ENCODE peak calls at places on chromosome 10, in eight cellular contexts. G is HepG2, N is HCT116, L is psoas muscle, D is lower leg skin, Y is iPS DF 19.7, I is HT-29, Q is NCI-H1436. J is an unnamed sample.

GRCh38 chr10:29239569-29240472 is 49.0 kb upstream of the LYZL1 start:
- DNase-seq in N (peak; percentile 43), D (no peak), I (peak; percentile 64), Q (no peak), Y (peak; percentile 33), L (no peak), G (peak; percentile 57), J (no peak)

GRCh38 chr10:102559764-102560163 is 56.0 kb downstream of the SUFU start:
- DNase-seq in N (no peak), L (no peak), D (no peak), Q (no peak), I (no peak), G (no peak), Y (no peak), J (no peak)

GRCh38 chr10:68735119-68735518 is 14.1 kb downstream of the CCAR1 start:
- DNase-seq in I (no peak), Q (no peak), L (no peak), D (no peak), N (no peak), Y (no peak), G (no peak), J (no peak)

GRCh38 chr10:7230956-7231355 is 179.9 kb downstream of the SFMBT2 start:
- DNase-seq in Y (no peak), D (no peak), G (no peak), L (no peak), I (no peak), N (no peak), Q (no peak), J (no peak)

GRCh38 chr10:62381385-62382102 is 7.4 kb downstream of the ZNF365 start:
- DNase-seq in D (no peak), N (no peak), Q (no peak), Y (no peak), G (no peak), I (peak; percentile 59), L (no peak), J (no peak)

GRCh38 chr10:59968705-59969104 is 62.3 kb upstream of the CCDC6 start:
- DNase-seq in Q (no peak), Y (no peak), I (peak; percentile 66), L (no peak), N (no peak), G (no peak), D (no peak), J (no peak)

GRCh38 chr10:70132098-70133029 is at the start of gene AIFM2:
- DNase-seq in L (peak; percentile 89), Y (no peak), D (peak; percentile 72), N (peak; percentile 40), G (peak; percentile 80), Q (peak; percentile 59), I (peak; percentile 79), J (no peak)

GRCh38 chr10:6748029-6748428 is 168.0 kb upstream of the PRKCQ start:
- DNase-seq in D (no peak), I (no peak), Q (no peak), N (no peak), G (no peak), L (no peak), Y (no peak), J (no peak)

GRCh38 chr10:106898441-106898840 is 266.1 kb downstream of the SORCS1 start:
- DNase-seq in Q (no peak), Y (no peak), N (no peak), G (no peak), D (no peak), L (no peak), I (no peak), J (no peak)

GRCh38 chr10:120514035-120514620 is 57.1 kb downstream of the PLPP4 start:
- DNase-seq in I (peak; percentile 59), D (no peak), Q (no peak), G (peak; percentile 24), Y (peak; percentile 35), N (no peak), L (no peak), J (no peak)

GRCh38 chr10:86153751-86154150 is 212.8 kb downstream of the GRID1 start:
- DNase-seq in N (no peak), G (no peak), L (no peak), I (no peak), Q (no peak), Y (no peak), D (no peak), J (no peak)

GRCh38 chr10:24617771-24618396 is 105.8 kb downstream of the ARHGAP21 start:
- DNase-seq in N (peak; percentile 45), D (no peak), I (peak; percentile 82), G (peak; percentile 50), L (peak; percentile 66), Y (peak; percentile 33), Q (peak; percentile 31), J (no peak)

GRCh38 chr10:42970451-42971250 is 106.2 kb upstream of the RET start:
- DNase-seq in Q (no peak), G (no peak), Y (no peak), L (no peak), I (no peak), N (no peak), D (peak; percentile 10), J (no peak)

GRCh38 chr10:111281516-111281915 is 204.7 kb downstream of the ADRA2A start:
- DNase-seq in Y (no peak), L (no peak), G (peak; percentile 3), D (no peak), Q (no peak), N (peak; percentile 4), I (peak; percentile 52), J (no peak)

GRCh38 chr10:12041766-12042408 is 722 bp downstream of the UPF2 start:
- DNase-seq in D (no peak), N (no peak), Q (no peak), L (no peak), G (peak; percentile 33), I (peak; percentile 61), Y (no peak), J (no peak)

GRCh38 chr10:36712695-36713094 is 412.7 kb upstream of the ANKRD30A start:
- DNase-seq in L (no peak), Q (no peak), Y (no peak), I (no peak), G (no peak), N (no peak), D (no peak), J (no peak)

GRCh38 chr10:34254596-34254995 is 560.5 kb downstream of the PARD3 start:
- DNase-seq in Y (no peak), G (peak; percentile 92), N (peak; percentile 29), I (peak; percentile 29), Q (no peak), L (no peak), D (no peak), J (peak; percentile 94)